ENCODE peak calls at places on chromosomes 4 and X, in five cellular contexts. P is right cardiac atrium, L is glutamatergic neuron, E is Karpas-422, Z is NCI-H1105 treated with DMSO at 0.1 percent for 48 hours. B is an unnamed sample.

GRCh38 chr4:172758586-172759340 is 409.8 kb upstream of the GALNT7 start:
- DNase-seq in L (no peak), E (no peak), P (no peak), Z (no peak), B (no peak)

GRCh38 chr4:56215901-56216300 is 171.4 kb downstream of the AASDH start:
- DNase-seq in P (peak; percentile 74), Z (no peak), L (no peak), E (no peak), B (no peak)

GRCh38 chr4:121923306-121923705 is 28.6 kb downstream of the TRPC3 start:
- DNase-seq in E (no peak), L (no peak), P (no peak), Z (no peak), B (no peak)

GRCh38 chr4:140839888-140840790 is 84.0 kb upstream of the TBC1D9 start:
- DNase-seq in Z (no peak), P (peak; percentile 39), E (no peak), L (no peak), B (no peak)

GRCh38 chrX:349196-349595 is 30.6 kb upstream of the GTPBP6 start:
- DNase-seq in E (no peak), L (no peak), Z (no peak), P (peak; percentile 56), B (no peak)

GRCh38 chr4:5257086-5257485 is 205.8 kb downstream of the STK32B start:
- DNase-seq in L (no peak), Z (no peak), P (no peak), E (no peak), B (no peak)

GRCh38 chrX:11113731-11114130 is 2.6 kb downstream of the HCCS start:
- DNase-seq in L (no peak), E (peak; percentile 45), Z (no peak), P (no peak), B (peak; percentile 54)

GRCh38 chrX:2794336-2794735 is 34.4 kb upstream of the GYG2 start:
- DNase-seq in L (no peak), P (peak; percentile 22), Z (no peak), E (no peak), B (no peak)

GRCh38 chr4:184039963-184040383 is 134.9 kb downstream of the STOX2 start:
- DNase-seq in P (no peak), L (peak; percentile 43), Z (no peak), E (no peak), B (no peak)

GRCh38 chrX:41734530-41734929 is 10.5 kb downstream of the GPR82 start:
- DNase-seq in L (no peak), Z (peak; percentile 2), P (no peak), E (peak; percentile 65), B (peak; percentile 20)

GRCh38 chr4:19739101-19739651 is 512.5 kb upstream of the SLIT2 start:
- DNase-seq in Z (no peak), P (no peak), E (no peak), L (no peak), B (peak; percentile 21)

GRCh38 chr4:105587851-105588250 is 35.4 kb downstream of the ARHGEF38 start:
- DNase-seq in P (no peak), E (no peak), L (no peak), Z (no peak), B (no peak)

GRCh38 chr4:111854494-111855087 is 290.7 kb upstream of the FAM241A start:
- DNase-seq in Z (peak; percentile 1), L (no peak), E (peak; percentile 59), P (no peak), B (peak; percentile 13)

GRCh38 chrX:108114541-108114940 is 23.0 kb downstream of the ATG4A start:
- DNase-seq in P (no peak), Z (no peak), L (no peak), E (no peak), B (no peak)

GRCh38 chr4:3880595-3881120 is 114.5 kb downstream of the ADRA2C start:
- DNase-seq in E (peak; percentile 90), Z (peak; percentile 34), L (peak; percentile 93), P (peak; percentile 81), B (peak; percentile 71)

GRCh38 chrX:100477949-100478348 is 67.9 kb upstream of the PCDH19 start:
- DNase-seq in E (no peak), Z (no peak), P (no peak), L (no peak), B (no peak)

GRCh38 chr4:25098964-25099843 is 61.0 kb downstream of the SEPSECS start:
- DNase-seq in P (peak; percentile 94), Z (no peak), L (no peak), E (no peak), B (peak; percentile 61)

GRCh38 chr4:5724377-5724776 is 13.4 kb downstream of the EVC start:
- DNase-seq in E (no peak), Z (no peak), P (no peak), L (no peak), B (no peak)

GRCh38 chr4:8414377-8414776 is 26.1 kb downstream of the ACOX3 start:
- DNase-seq in P (no peak), Z (no peak), L (no peak), E (no peak), B (no peak)

GRCh38 chr4:52957220-52957686 is 95.1 kb downstream of the RASL11B start:
- DNase-seq in Z (peak; percentile 62), L (peak; percentile 68), P (peak; percentile 56), E (no peak), B (peak; percentile 68)

GRCh38 chr4:2716236-2716635 is 39.9 kb downstream of the TNIP2 start:
- DNase-seq in P (no peak), Z (no peak), L (no peak), E (no peak), B (no peak)

GRCh38 chr4:135732448-135732847 is 1530.9 kb upstream of the PABPC4L start:
- DNase-seq in Z (no peak), L (no peak), P (no peak), E (no peak), B (no peak)

GRCh38 chrX:108307408-108308085 is 130.7 kb downstream of the COL4A6 start:
- DNase-seq in E (no peak), P (peak; percentile 64), Z (no peak), L (no peak), B (no peak)

GRCh38 chr4:52889778-52890400 is 27.8 kb downstream of the RASL11B start:
- DNase-seq in Z (no peak), L (no peak), E (no peak), P (no peak), B (no peak)

GRCh38 chr4:38150021-38150671 is 189.9 kb downstream of the PTTG2 start:
- DNase-seq in Z (no peak), E (no peak), P (no peak), L (no peak), B (no peak)

GRCh38 chr4:85747871-85748491 is 273.0 kb downstream of the ARHGAP24 start:
- DNase-seq in E (peak; percentile 90), L (no peak), P (no peak), Z (peak; percentile 83), B (peak; percentile 75)

GRCh38 chrX:3939967-3940610 is 226.6 kb upstream of the PRKX start:
- DNase-seq in L (no peak), Z (no peak), P (peak; percentile 13), E (peak; percentile 74), B (peak; percentile 35)

GRCh38 chr4:112185740-112186670 is 40.8 kb downstream of the FAM241A start:
- DNase-seq in L (no peak), Z (no peak), E (no peak), P (no peak), B (no peak)

GRCh38 chrX:19990225-19990518 is 689 bp downstream of the BCLAF3 start:
- DNase-seq in Z (peak; percentile 23), L (no peak), E (peak; percentile 49), P (peak; percentile 51), B (no peak)

GRCh38 chrX:79094075-79094832 is 50.2 kb upstream of the GPR174 start:
- DNase-seq in L (no peak), Z (no peak), P (no peak), E (no peak), B (no peak)

GRCh38 chr4:8739357-8739756 is 132.3 kb downstream of the HMX1 start:
- DNase-seq in L (no peak), P (no peak), E (no peak), Z (no peak), B (no peak)

GRCh38 chr4:105709081-105709450 is 482 bp downstream of the GSTCD start:
- DNase-seq in L (no peak), E (peak; percentile 69), Z (no peak), P (no peak), B (peak; percentile 14)

GRCh38 chr4:77082886-77083608 is 7.3 kb upstream of the CCNI start:
- DNase-seq in P (no peak), E (no peak), Z (no peak), L (no peak), B (no peak)

B was measured in RPMI8226.